ENCODE peak calls at places on chromosome 16, in six cellular contexts. G is fibroblast of lung; X is A549; B is effector memory CD4-positive, alpha-beta T cell; D is upper lobe of left lung; S is hepatocyte. R is an unnamed sample.

GRCh38 chr16:52271088-52271487 is 275.9 kb downstream of the TOX3 start:
- DNase-seq in G (no peak), D (no peak), X (no peak), S (no peak), B (no peak), R (no peak)

GRCh38 chr16:7921360-7921759 is 588.7 kb downstream of the RBFOX1 start:
- DNase-seq in B (no peak), X (no peak), G (no peak), D (no peak), S (peak; percentile 48), R (peak; percentile 6)

GRCh38 chr16:81360135-81360534 is 45.4 kb downstream of the GAN start:
- DNase-seq in D (no peak), X (no peak), S (no peak), G (no peak), B (no peak), R (no peak)

GRCh38 chr16:60329110-60329509 is 1595.0 kb upstream of the GOT2 start:
- DNase-seq in X (no peak), S (no peak), D (no peak), G (no peak), B (no peak), R (no peak)

GRCh38 chr16:81841709-81842108 is 62.6 kb downstream of the PLCG2 start:
- DNase-seq in B (no peak), D (no peak), G (no peak), S (no peak), X (no peak), R (no peak)

GRCh38 chr16:8935989-8936388 is 27.7 kb downstream of the USP7 start:
- DNase-seq in S (no peak), B (no peak), G (no peak), X (no peak), D (no peak), R (no peak)

GRCh38 chr16:14011846-14012245 is 59.3 kb upstream of the MRTFB start:
- DNase-seq in G (no peak), B (no peak), X (no peak), S (no peak), D (no peak), R (no peak)

GRCh38 chr16:2467301-2468141 is 3.6 kb upstream of the NTN3 start:
- DNase-seq in X (peak; percentile 87), B (no peak), G (peak; percentile 64), D (no peak), S (peak; percentile 84), R (peak; percentile 87)

GRCh38 chr16:1152123-1152638 is 725 bp upstream of the CACNA1H start:
- DNase-seq in S (peak; percentile 45), G (no peak), X (peak; percentile 24), D (no peak), B (peak; percentile 31), R (no peak)

GRCh38 chr16:86961133-86961720 is 356.0 kb downstream of the C16orf95 start:
- DNase-seq in X (no peak), S (no peak), B (no peak), D (no peak), G (peak; percentile 36), R (peak; percentile 26)

DNA sequence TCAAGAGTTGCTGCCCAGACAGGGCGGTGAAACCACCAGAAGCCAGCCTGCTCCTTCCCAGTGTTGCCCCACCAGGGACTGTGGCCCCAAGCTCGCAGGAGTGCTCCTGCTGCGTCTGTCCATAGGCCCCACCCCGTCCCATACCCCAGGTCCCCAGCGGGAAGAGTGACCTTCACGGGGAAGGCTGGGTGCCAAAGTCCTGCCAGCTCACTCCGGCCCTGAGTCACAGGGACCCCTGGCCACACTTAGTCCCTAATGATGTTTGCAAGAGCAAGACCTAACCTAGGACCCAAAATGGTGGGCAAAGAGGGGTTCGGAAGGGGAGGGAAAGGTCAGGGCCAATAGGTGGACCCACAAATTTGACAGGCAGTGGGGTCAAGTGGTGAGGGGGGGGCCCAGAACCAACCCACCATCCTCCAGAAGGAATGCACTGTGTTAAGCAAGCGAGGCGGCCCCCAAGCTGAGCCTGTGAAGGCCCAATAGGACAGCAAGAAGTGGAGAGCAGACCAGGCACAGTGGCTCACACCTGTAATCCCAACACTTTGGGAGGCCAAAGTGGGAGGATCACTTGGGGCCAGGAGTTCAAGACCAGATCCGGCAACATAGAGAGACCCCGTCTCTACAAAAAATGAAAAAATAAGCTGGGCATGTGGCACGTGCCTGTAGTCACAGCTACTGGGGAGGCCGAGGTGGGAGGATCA is 3.3 kb downstream of the DOK4 start:
- DNase-seq in G (no peak), B (no peak), X (no peak), S (peak; percentile 71), D (no peak), R (no peak)
- H3K4me1 ChIP-seq in G (peaks cover 16% of the 10 kb centered on the region), B (peaks cover 8% of the 10 kb centered on the region), X (peaks cover 77% of the 10 kb centered on the region), S (peaks cover 71% of the 10 kb centered on the region), D (peaks cover 50% of the 10 kb centered on the region), R (no peaks in the 10 kb centered on the region)

GRCh38 chr16:79644977-79645667 is 44.6 kb upstream of the MAF start:
- DNase-seq in G (no peak), S (no peak), D (no peak), X (no peak), B (no peak), R (peak; percentile 47)

GRCh38 chr16:79648846-79649245 is 48.3 kb upstream of the MAF start:
- DNase-seq in X (no peak), D (no peak), B (no peak), G (no peak), S (no peak), R (peak; percentile 32)

GRCh38 chr16:79647586-79647985 is 47.0 kb upstream of the MAF start:
- DNase-seq in S (no peak), X (no peak), B (no peak), D (no peak), G (no peak), R (no peak)

GRCh38 chr16:79642652-79643051 is 42.1 kb upstream of the MAF start:
- DNase-seq in D (no peak), G (no peak), X (no peak), S (no peak), B (no peak), R (no peak)

DNA sequence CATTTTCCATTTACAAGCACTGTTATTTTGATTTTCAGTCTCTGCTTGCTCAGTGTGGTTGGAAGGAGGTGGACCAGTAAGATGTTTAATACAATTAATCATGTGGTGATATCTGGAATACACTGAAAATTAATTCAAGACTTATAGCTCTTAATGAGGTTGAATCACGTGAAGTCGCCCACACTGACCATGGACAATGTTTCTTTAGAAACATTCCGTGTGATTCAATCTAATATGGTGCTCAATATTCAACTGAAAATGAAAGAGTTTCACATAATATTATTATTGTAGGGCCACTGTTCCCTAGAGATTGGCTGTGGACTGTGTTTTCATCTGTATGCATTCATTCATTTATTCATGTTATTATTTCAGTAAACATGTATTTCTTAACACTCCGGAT is 45.2 kb upstream of the MAF start:
- DNase-seq in G (no peak), D (no peak), B (no peak), X (no peak), S (no peak), R (no peak)
- H3K27ac ChIP-seq in G (no peak overlapping the region), D (no peak overlapping the region), B (no peak overlapping the region), X (no peak overlapping the region), S (no peak overlapping the region), R (peak overlapping the region; percentile 82)

GRCh38 chr16:50841081-50841886 is 99.4 kb downstream of the CYLD start:
- DNase-seq in S (no peak), D (no peak), X (no peak), G (no peak), B (no peak), R (no peak)
- H3K4me3 ChIP-seq in S (no peak overlapping the region), D (no peak overlapping the region), X (no peak overlapping the region), G (no peak overlapping the region), B (peak overlapping the region; percentile 52), R (no peak overlapping the region)

GRCh38 chr16:56771558-56772279 is 41.8 kb downstream of the NUP93 start:
- DNase-seq in X (no peak), D (no peak), B (no peak), S (no peak), G (peak; percentile 37), R (peak; percentile 88)
- H3K4me1 ChIP-seq in X (no peaks in the 10 kb centered on the region), D (peaks cover 41% of the 10 kb centered on the region), B (no peaks in the 10 kb centered on the region), S (peaks cover 5% of the 10 kb centered on the region), G (no peaks in the 10 kb centered on the region), R (peaks cover 19% of the 10 kb centered on the region)

DNA sequence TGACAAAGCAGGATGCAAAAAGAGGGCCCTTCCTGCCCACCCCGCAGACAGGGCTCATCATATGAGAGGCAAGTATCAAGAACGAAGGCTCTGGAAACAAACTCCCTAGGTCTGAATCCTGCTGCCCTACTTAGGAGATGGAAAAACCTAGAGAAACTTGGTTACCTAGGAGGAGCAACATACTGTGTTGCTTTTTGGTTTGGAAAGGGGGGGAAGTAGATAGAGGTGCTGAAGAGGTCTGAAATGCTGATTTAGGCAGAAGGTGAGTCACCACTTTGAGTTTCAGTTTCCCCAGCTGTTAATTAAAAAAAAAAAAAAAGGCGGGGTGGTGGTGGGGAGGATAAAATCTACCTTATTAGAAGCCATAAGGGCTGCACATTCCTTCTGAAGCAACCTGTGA is 1.5 kb downstream of the N4BP1 start:
- DNase-seq in D (no peak), B (peak; percentile 20), G (no peak), X (no peak), S (no peak), R (no peak)
- H3K27ac ChIP-seq in D (peak overlapping the region; percentile 95), B (peak overlapping the region; percentile 95), G (peak overlapping the region; percentile 63), X (no peak overlapping the region), S (peak overlapping the region; percentile 99), R (no peak overlapping the region)

GRCh38 chr16:30923554-30924085 is at the start of gene FBXL19:
- DNase-seq in B (no peak), S (peak; percentile 57), D (no peak), G (no peak), X (no peak), R (no peak)

GRCh38 chr16:30921748-30922419 is 1.5 kb upstream of the FBXL19 start:
- DNase-seq in S (peak; percentile 96), D (peak; percentile 92), G (peak; percentile 89), X (peak; percentile 82), B (peak; percentile 81), R (peak; percentile 93)

GRCh38 chr16:30922420-30922959 is 882 bp upstream of the FBXL19 start:
- DNase-seq in S (peak; percentile 99), D (peak; percentile 100), X (peak; percentile 97), B (peak; percentile 100), G (peak; percentile 100), R (peak; percentile 99)

GRCh38 chr16:30922960-30923535 is 324 bp upstream of the FBXL19 start:
- DNase-seq in G (peak; percentile 100), S (peak; percentile 99), B (peak; percentile 96), D (peak; percentile 100), X (peak; percentile 97), R (peak; percentile 99)

DNA sequence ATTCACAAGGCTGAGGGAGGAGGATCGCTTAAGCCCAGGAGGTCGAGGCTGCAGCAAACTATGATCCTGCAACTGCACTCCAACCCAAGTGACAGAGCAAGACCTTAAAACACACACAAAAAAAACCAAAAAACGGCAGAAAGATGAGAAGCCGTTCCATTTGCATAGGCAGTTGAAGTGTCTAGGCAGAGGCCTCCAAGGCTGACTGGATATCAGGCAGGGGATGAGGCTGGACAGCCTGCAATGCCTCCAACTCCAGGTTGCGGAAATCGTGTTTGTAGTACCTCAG is 2.0 kb upstream of the FBXL19 start:
- DNase-seq in X (no peak), B (no peak), D (no peak), S (no peak), G (no peak), R (no peak)
- H3K4me3 ChIP-seq in X (peak overlapping the region; percentile 87), B (peak overlapping the region; percentile 70), D (no peak overlapping the region), S (no peak overlapping the region), G (no peak overlapping the region), R (no peak overlapping the region)

R was measured in SJCRH30.